ENCODE peak calls at places on chromosomes 13 and 19, in nine cellular contexts. Z is heart right ventricle; B is pancreas; I is fibroblast of mammary gland; O is heart left ventricle; V is RCC 7860; U is brain microvascular endothelial cell; A is stimulated activated CD4-positive, alpha-beta T cell treated with anti-CD3 and anti-CD28 coated beads, TNF-alpha, amount 100 ng/mL, for 48 hours; X is PC-9. T is an unnamed sample.

GRCh38 chr13:43573361-43573740 is 213.4 kb downstream of the ENOX1 start:
- DNase-seq in O (no peak), I (no peak), V (no peak), A (no peak), Z (no peak), X (no peak), B (no peak), U (peak), T (peak)

GRCh38 chr19:30097746-30098280 is 155.8 kb downstream of the URI1 start:
- DNase-seq in I (no peak), Z (no peak), B (no peak), U (no peak), A (no peak), V (no peak), O (peak), X (no peak), T (no peak)

GRCh38 chr13:75101997-75102720 is 379.8 kb downstream of the TBC1D4 start:
- DNase-seq in U (no peak), Z (no peak), A (no peak), X (no peak), B (no peak), O (no peak), V (no peak), I (peak), T (peak)

GRCh38 chr19:40237791-40238190 is 11.3 kb upstream of the CCNP start:
- DNase-seq in B (no peak), O (no peak), Z (no peak), U (no peak), X (no peak), V (no peak), I (no peak), A (no peak), T (no peak)

GRCh38 chr13:21749410-21749809 is 78.5 kb downstream of the FGF9 start:
- DNase-seq in Z (no peak), V (peak), O (no peak), A (no peak), X (no peak), B (no peak), U (no peak), I (no peak), T (peak)

GRCh38 chr13:105410602-105411001 is 1124.9 kb downstream of the EFNB2 start:
- DNase-seq in A (peak), V (no peak), I (peak), X (peak), O (peak), Z (peak), B (peak), U (no peak), T (peak)

GRCh38 chr19:40241125-40241808 is 14.8 kb upstream of the CCNP start:
- DNase-seq in O (no peak), B (no peak), A (no peak), U (no peak), Z (no peak), V (no peak), X (no peak), I (no peak), T (no peak)

GRCh38 chr13:43005460-43006236 is 13.6 kb upstream of the EPSTI1 start:
- DNase-seq in U (no peak), I (peak), O (no peak), Z (no peak), B (no peak), X (peak), V (no peak), A (no peak), T (peak)

GRCh38 chr13:52034616-52035226 is 10.2 kb downstream of the UTP14C start:
- DNase-seq in Z (no peak), U (no peak), I (no peak), O (no peak), A (no peak), B (no peak), X (no peak), V (no peak), T (no peak)

GRCh38 chr13:91247768-91248167 is 99.7 kb upstream of the MIR17HG start:
- DNase-seq in A (no peak), I (peak), O (no peak), B (no peak), X (no peak), V (no peak), U (no peak), Z (no peak), T (peak)

GRCh38 chr19:507286-508203 is at the start of gene TPGS1:
- DNase-seq in I (peak), O (peak), X (peak), B (peak), U (peak), A (peak), Z (peak), V (peak), T (peak)

GRCh38 chr19:57587529-57587928 is 3.6 kb downstream of the ZIK1 start:
- DNase-seq in X (peak), V (peak), A (no peak), B (no peak), Z (no peak), U (peak), I (peak), O (no peak), T (peak)

GRCh38 chr13:41588899-41589298 is 131.5 kb downstream of the RGCC start:
- DNase-seq in B (no peak), I (peak), A (peak), V (peak), U (peak), X (peak), O (no peak), Z (no peak), T (peak)

GRCh38 chr19:21045028-21045427 is 24.6 kb downstream of the ZNF430 start:
- DNase-seq in I (no peak), Z (no peak), U (no peak), A (no peak), X (no peak), V (no peak), B (no peak), O (no peak), T (no peak)

GRCh38 chr19:55487884-55488687 is at the start of gene SSC5D:
- DNase-seq in I (peak), A (no peak), Z (no peak), V (no peak), B (no peak), U (no peak), X (no peak), O (peak), T (peak)

GRCh38 chr13:44388427-44388826 is 14.8 kb downstream of the SERP2 start:
- DNase-seq in O (no peak), A (no peak), B (no peak), X (no peak), V (no peak), Z (no peak), U (no peak), I (no peak), T (no peak)

GRCh38 chr19:14516746-14517438 is 1.3 kb downstream of the DNAJB1 start:
- DNase-seq in U (no peak), I (no peak), B (no peak), X (no peak), A (no peak), O (no peak), Z (no peak), V (no peak), T (no peak)

GRCh38 chr13:32824061-32824460 is 192.2 kb upstream of the KL start:
- DNase-seq in O (no peak), U (no peak), I (no peak), X (no peak), A (no peak), V (no peak), Z (no peak), B (no peak), T (peak)

GRCh38 chr13:18952225-18953016 is 229.2 kb downstream of the TUBA3C start:
- DNase-seq in V (no peak), B (no peak), I (no peak), U (no peak), Z (no peak), O (peak), A (no peak), X (no peak), T (no peak)

GRCh38 chr13:20669162-20669561 is 34.3 kb upstream of the IL17D start:
- DNase-seq in A (no peak), I (no peak), Z (no peak), O (no peak), U (no peak), V (no peak), B (no peak), X (no peak), T (no peak)

GRCh38 chr19:17821190-17821589 is at the start of gene INSL3:
- DNase-seq in V (no peak), I (no peak), O (no peak), A (no peak), Z (no peak), U (no peak), X (no peak), B (no peak), T (no peak)

GRCh38 chr19:1914826-1915341 is 9.7 kb downstream of the ADAT3 start:
- DNase-seq in V (no peak), A (no peak), U (no peak), X (no peak), I (no peak), O (no peak), Z (no peak), B (no peak), T (no peak)

GRCh38 chr19:30757836-30758617 is 385.8 kb downstream of the ZNF536 start:
- DNase-seq in O (no peak), Z (no peak), X (no peak), I (no peak), B (no peak), A (no peak), V (no peak), U (no peak), T (no peak)

GRCh38 chr13:98774776-98775175 is 22.3 kb upstream of the SLC15A1 start:
- DNase-seq in U (no peak), Z (no peak), I (no peak), B (no peak), V (no peak), O (no peak), A (no peak), X (no peak), T (no peak)

GRCh38 chr13:26497991-26498423 is 59.5 kb upstream of the WASF3 start:
- DNase-seq in A (no peak), I (peak), X (no peak), Z (no peak), B (no peak), U (peak), O (no peak), V (no peak), T (peak)

GRCh38 chr19:55319786-55320185 is 5.4 kb downstream of the TMEM150B start:
- DNase-seq in A (no peak), B (no peak), V (no peak), I (peak), U (peak), X (no peak), O (no peak), Z (peak), T (peak)

GRCh38 chr13:76570485-76570884 is 315.7 kb downstream of the KCTD12 start:
- DNase-seq in X (no peak), B (no peak), O (no peak), I (no peak), Z (no peak), V (no peak), U (no peak), A (no peak), T (no peak)

GRCh38 chr19:37362733-37363132 is 8.2 kb upstream of the ZNF527 start:
- DNase-seq in O (no peak), B (no peak), U (no peak), X (no peak), I (peak), A (no peak), Z (no peak), V (no peak), T (peak)